ENCODE peak calls at places on chromosomes 4 and X, in six cellular contexts. C is stomach, H is breast epithelium, F is prostate gland, L is HL-60, J is GM12878. Z is an unnamed sample.

GRCh38 chr4:1382776-1383727 is 23.2 kb downstream of the NKX1-1 start:
- DNase-seq in F (no peak), L (no peak), C (no peak), J (no peak), H (no peak), Z (no peak)

GRCh38 chr4:150647008-150647407 is 65.1 kb downstream of the MAB21L2 start:
- DNase-seq in F (no peak), H (no peak), L (no peak), J (no peak), C (no peak), Z (no peak)

GRCh38 chrX:130916636-130917422 is 13.8 kb upstream of the ENOX2 start:
- DNase-seq in H (no peak), F (peak), L (no peak), C (peak), J (no peak), Z (no peak)

GRCh38 chr4:88584471-88584900 is 7.8 kb upstream of the HERC3 start:
- DNase-seq in J (no peak), F (no peak), L (no peak), C (no peak), H (no peak), Z (no peak)

GRCh38 chr4:38757945-38758344 is 24.8 kb downstream of the TLR10 start:
- DNase-seq in L (no peak), H (no peak), F (no peak), J (no peak), C (peak), Z (no peak)

GRCh38 chr4:123856689-123857545 is 460.3 kb downstream of the SPRY1 start:
- DNase-seq in L (no peak), H (no peak), F (peak), C (peak), J (no peak), Z (no peak)

GRCh38 chrX:67524428-67524827 is 19.4 kb upstream of the AR start:
- DNase-seq in L (no peak), H (no peak), F (peak), J (no peak), C (no peak), Z (no peak)

GRCh38 chr4:103757631-103758030 is 37.8 kb upstream of the TACR3 start:
- DNase-seq in L (no peak), C (no peak), F (no peak), J (no peak), H (no peak), Z (no peak)

GRCh38 chr4:101279377-101279871 is 67.9 kb downstream of the PPP3CA start:
- DNase-seq in L (no peak), C (no peak), H (no peak), J (no peak), F (no peak), Z (no peak)

DNA sequence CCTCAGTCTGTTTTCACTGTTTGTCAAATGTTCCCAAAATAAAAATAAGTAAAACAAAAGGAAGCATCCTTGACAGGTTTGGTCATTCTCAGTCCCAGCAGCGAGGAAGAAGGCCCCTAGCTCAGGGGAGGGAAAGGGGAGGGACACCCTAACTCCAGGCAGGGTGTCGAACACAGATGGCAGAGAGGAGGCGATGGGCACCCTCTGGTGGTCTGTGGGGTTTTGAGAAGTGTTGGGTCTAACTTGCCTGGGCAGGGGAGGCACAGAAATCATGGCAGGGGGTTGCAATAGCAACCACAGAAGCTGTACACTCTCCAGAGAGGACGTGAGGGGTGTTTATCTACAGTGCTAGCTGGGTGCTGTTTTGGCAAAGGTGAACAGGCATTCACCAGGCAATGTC is 229.8 kb upstream of the SFRP2 start:
- DNase-seq in J (no peak), F (no peak), L (no peak), H (no peak), C (no peak), Z (no peak)
- TF ChIP-seq CTCF in J (no peak), F (no peak), L (no peak), H (no peak), C (no peak), Z (no peak)

DNA sequence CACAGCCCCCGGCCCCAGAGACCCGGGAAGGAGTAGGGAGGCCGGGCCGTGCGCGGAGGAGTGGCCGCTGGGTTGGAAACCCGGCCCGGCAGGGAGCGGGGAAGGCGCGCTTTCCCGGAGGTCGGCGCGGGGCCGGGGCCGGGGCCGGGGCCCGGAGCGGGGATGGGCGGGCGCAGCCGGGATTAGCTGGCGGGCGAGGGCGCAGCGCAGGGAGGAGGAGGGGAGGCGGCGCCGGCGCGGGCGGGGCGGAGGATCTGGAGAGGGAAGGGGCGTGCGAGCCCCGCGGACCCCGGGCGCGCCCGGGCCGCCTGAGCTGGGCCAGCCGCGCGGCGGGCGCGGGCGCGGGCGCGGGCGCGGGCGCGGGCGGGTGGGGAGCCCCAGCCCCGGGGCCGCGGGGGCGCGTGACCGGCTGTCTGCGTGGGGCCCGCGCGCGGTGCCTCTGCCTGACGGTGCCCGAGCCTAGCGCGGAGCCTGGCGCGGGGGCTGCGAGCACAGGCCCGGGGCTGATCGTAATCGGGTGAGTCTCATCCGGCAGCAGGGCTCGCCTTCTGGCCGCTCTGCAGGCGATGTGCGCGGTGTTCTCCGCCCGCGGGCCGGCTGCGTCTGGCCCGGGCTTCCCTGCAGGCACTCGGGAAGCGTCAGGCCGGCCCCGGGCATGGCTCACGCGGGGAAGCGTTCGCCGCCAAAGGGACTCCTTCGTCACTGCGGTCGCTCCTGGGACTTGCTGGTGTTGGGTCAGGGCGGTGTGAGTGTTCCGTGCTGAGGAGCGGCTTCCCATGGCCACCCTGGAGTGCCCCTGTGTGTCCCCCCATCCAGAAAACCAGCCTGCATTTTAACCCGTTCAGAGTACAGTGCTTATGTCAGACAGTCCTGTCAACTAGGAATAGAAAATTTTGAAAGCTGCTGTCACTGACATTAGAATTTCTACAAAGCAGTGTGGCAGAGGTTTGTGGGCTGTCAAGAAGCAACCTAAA is 40.4 kb downstream of the FAM149A start:
- DNase-seq in L (no peak), C (peak), H (no peak), F (peak), J (no peak), Z (no peak)
- TF ChIP-seq POLR2AphosphoS5 in L (no peak), C (no peak), H (no peak), F (no peak), J (no peak), Z (peak)

GRCh38 chr4:118351851-118352827 is 664 bp downstream of the PRSS12 start:
- DNase-seq in L (no peak), F (no peak), J (no peak), C (peak), H (no peak), Z (no peak)

GRCh38 chr4:118353452-118353851 is 649 bp upstream of the PRSS12 start:
- DNase-seq in F (no peak), L (no peak), J (no peak), H (no peak), C (no peak), Z (no peak)

GRCh38 chr4:118350961-118351360 is 1.8 kb downstream of the PRSS12 start:
- DNase-seq in F (no peak), H (no peak), L (no peak), C (no peak), J (no peak), Z (no peak)

GRCh38 chr4:118354913-118355312 is 2.1 kb upstream of the PRSS12 start:
- DNase-seq in L (no peak), F (no peak), J (no peak), H (no peak), C (no peak), Z (no peak)

DNA sequence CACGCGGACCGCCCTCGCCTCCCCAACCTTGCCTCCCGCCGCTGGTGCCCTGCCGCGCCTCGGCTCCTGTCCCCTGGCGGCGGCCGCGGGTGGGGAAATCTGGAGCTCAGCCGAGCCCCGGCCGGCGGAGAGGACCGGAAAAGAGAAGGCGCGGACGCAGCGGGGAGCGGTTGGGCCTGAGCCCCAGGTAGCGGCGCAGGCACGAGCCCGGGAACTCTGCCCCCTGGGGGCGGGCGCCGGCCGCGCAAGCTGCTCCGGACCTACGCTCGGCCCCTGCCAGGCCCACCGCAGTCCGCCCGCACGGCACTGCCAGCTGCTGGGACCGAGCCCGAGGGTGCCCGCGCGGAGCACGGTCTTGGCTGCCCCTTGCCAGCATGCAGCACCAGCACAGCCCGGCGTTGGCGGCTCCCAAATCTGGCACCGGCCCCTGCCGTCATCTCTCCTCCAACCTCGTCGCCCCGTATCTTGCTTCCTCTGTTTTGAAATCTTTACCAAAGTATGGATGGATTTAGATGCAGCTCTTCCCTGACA is at the start of gene PRSS12:
- DNase-seq in F (peak), H (no peak), J (no peak), L (peak), C (peak), Z (no peak)
- TF ChIP-seq CTCF in F (peak), H (peak), J (peak), L (peak), C (peak), Z (peak)

GRCh38 chr4:3342182-3342854 is 49.5 kb downstream of the RGS12 start:
- DNase-seq in H (peak), F (no peak), C (no peak), J (no peak), L (no peak), Z (no peak)
- TF ChIP-seq POLR2AphosphoS5 in H (no peak), F (no peak), C (no peak), J (no peak), L (no peak), Z (no peak)

DNA sequence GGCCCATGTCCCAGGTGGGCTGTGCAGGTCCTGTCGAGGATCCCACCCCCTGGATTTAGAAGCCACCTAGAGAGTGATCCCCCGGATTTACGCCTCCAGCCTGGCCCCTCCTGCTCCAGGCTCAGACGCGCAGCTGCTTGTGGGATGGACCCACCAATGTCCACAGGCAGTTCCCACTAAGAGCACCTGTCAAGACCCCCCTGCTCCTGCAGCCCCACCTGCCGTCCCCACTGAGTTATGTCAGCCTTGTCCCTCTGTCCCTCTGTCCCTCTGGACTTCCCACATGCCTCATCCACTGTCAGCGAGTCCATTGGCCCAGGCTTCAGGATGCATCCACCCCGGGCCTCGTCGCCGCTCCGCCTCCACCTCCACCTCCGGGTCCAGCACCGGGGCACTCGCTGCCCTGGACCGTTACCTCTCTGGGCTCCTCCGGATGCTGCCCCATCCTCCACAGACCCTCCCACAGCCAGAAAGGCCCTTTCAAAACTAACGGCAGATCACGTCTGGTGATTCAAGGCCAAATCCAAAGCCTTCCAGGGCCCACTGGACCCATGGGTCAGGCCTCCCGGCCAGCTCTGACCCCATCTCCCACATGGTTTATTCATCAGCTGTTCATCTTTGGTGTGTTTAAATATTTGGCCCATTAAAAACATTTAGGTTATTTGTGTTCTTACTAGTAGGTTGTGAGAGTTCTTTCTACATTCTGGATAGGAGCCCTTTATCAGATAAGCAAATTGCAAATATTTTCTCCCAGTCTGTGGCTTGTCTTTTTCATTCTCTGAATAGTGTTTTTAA is 28.3 kb downstream of the HTRA3 start:
- DNase-seq in J (no peak), H (no peak), F (no peak), C (no peak), L (no peak), Z (no peak)
- TF ChIP-seq CTCF in J (no peak), H (no peak), F (no peak), C (no peak), L (no peak), Z (no peak)